ENCODE peak calls at places on chromosomes 12 and 14, in nine cellular contexts. G is T-cell, M is NCI-H82, X is NAMALWA, R is HTR-8/SVneo, F is HFFc6, Z is omental fat pad, Y is NCI-H1092 treated with DMSO at 0.1 percent for 48 hours, E is left cardiac atrium. C is an unnamed sample.

GRCh38 chr14:99685061-99685995 is 1.2 kb downstream of the CYP46A1 start:
- DNase-seq in G (no peak), X (no peak), R (no peak), M (no peak), F (no peak), E (no peak), Z (no peak), Y (no peak), C (peak)

GRCh38 chr12:96395236-96395635 is 5.0 kb downstream of the CDK17 start:
- DNase-seq in X (no peak), E (no peak), Z (no peak), Y (no peak), R (no peak), G (no peak), F (no peak), M (no peak), C (no peak)

GRCh38 chr12:87820524-87821194 is 208.5 kb downstream of the C12orf50 start:
- DNase-seq in M (no peak), Y (no peak), X (no peak), E (no peak), Z (no peak), G (no peak), F (no peak), R (no peak), C (no peak)

GRCh38 chr12:93812616-93813015 is 135.4 kb downstream of the CRADD start:
- DNase-seq in M (no peak), G (no peak), E (no peak), F (no peak), R (no peak), Y (no peak), Z (no peak), X (no peak), C (no peak)

GRCh38 chr14:55097894-55098560 is 31.0 kb upstream of the LGALS3 start:
- DNase-seq in X (peak), Z (no peak), M (no peak), Y (no peak), E (no peak), F (no peak), G (no peak), R (no peak), C (no peak)

GRCh38 chr12:84128117-84128991 is 784.2 kb downstream of the SLC6A15 start:
- DNase-seq in M (peak), X (no peak), Y (no peak), Z (no peak), E (no peak), G (no peak), F (no peak), R (no peak), C (peak)

GRCh38 chr14:106737025-106737424 is 1210.6 kb downstream of the TMEM121 start:
- DNase-seq in R (no peak), G (peak), M (no peak), Z (no peak), F (no peak), Y (no peak), X (no peak), E (no peak), C (no peak)

GRCh38 chr12:49873361-49873934 is 30.3 kb downstream of the FAIM2 start:
- DNase-seq in Z (no peak), R (no peak), G (no peak), F (peak), Y (no peak), X (no peak), M (no peak), E (peak), C (peak)

GRCh38 chr12:85617307-85618091 is 218.7 kb downstream of the RASSF9 start:
- DNase-seq in Y (peak), F (no peak), M (no peak), X (no peak), Z (no peak), E (no peak), G (no peak), R (no peak), C (no peak)

GRCh38 chr14:68797180-68797670 is 4.4 kb upstream of the ZFP36L1 start:
- DNase-seq in Z (no peak), X (no peak), G (no peak), E (no peak), F (no peak), M (no peak), R (no peak), Y (no peak), C (no peak)

GRCh38 chr14:22485178-22485577 is 103.8 kb downstream of the DAD1 start:
- DNase-seq in R (no peak), E (no peak), F (no peak), X (no peak), M (no peak), Z (no peak), G (no peak), Y (no peak), C (no peak)

GRCh38 chr14:31549817-31550216 is 11.4 kb upstream of the NUBPL start:
- DNase-seq in X (no peak), E (no peak), Z (no peak), G (no peak), Y (no peak), R (no peak), F (no peak), M (no peak), C (no peak)

GRCh38 chr14:102314242-102315011 is 5.1 kb upstream of the ZNF839 start:
- DNase-seq in X (peak), F (peak), G (peak), M (peak), Z (peak), E (peak), Y (peak), R (peak), C (peak)

GRCh38 chr12:55932546-55932919 is 1.6 kb downstream of the DGKA start:
- DNase-seq in Y (no peak), F (no peak), E (no peak), G (peak), Z (no peak), X (peak), R (no peak), M (no peak), C (no peak)

GRCh38 chr14:95265106-95266094 is 54.3 kb downstream of the CLMN start:
- DNase-seq in Y (peak), G (no peak), Z (no peak), E (peak), M (peak), X (peak), R (peak), F (peak), C (no peak)

GRCh38 chr14:35403085-35403396 is 1.5 kb downstream of the NFKBIA start:
- DNase-seq in F (no peak), E (peak), M (no peak), Y (no peak), R (no peak), X (no peak), G (no peak), Z (no peak), C (peak)

C was measured in kidney.